ENCODE peak calls at places on chromosomes 13 and 19, in six cellular contexts. One of them, this sample, is unnamed.
A peak's percentile ranks its signal among the peaks of the same experiment; 100 is the strongest.

GRCh38 chr19:2271516-2272103 is 10.4 kb downstream of the PEAK3 start:
- ATAC-seq in natural killer cell treated with Interleukin-12 subunit alpha and Interleukin-12 subunit beta and Interleukin-15 and Interleukin-18, amount 100 ng/mL, for 72 hours: no peak
- ATAC-seq in gastroesophageal sphincter: no peak
- ATAC-seq in RWPE2: peak; percentile 40
- ATAC-seq in activated CD8-positive, alpha-beta memory T cell treated with anti-CD3 and anti-CD28 coated beads, Interleukin-2, amount 10 ng/mL, durations not matched to agents 7 days and 5 days: no peak
- ATAC-seq in psoas muscle: peak; percentile 57
- ATAC-seq in this sample: no peak

GRCh38 chr13:43573361-43573740 is 213.4 kb downstream of the ENOX1 start:
- ATAC-seq in natural killer cell treated with Interleukin-12 subunit alpha and Interleukin-12 subunit beta and Interleukin-15 and Interleukin-18, amount 100 ng/mL, for 72 hours: no peak
- ATAC-seq in psoas muscle: no peak
- ATAC-seq in activated CD8-positive, alpha-beta memory T cell treated with anti-CD3 and anti-CD28 coated beads, Interleukin-2, amount 10 ng/mL, durations not matched to agents 7 days and 5 days: no peak
- ATAC-seq in gastroesophageal sphincter: no peak
- ATAC-seq in RWPE2: peak; percentile 42
- ATAC-seq in this sample: no peak

GRCh38 chr13:75353786-75354193 is 128.2 kb downstream of the TBC1D4 start:
- ATAC-seq in natural killer cell treated with Interleukin-12 subunit alpha and Interleukin-12 subunit beta and Interleukin-15 and Interleukin-18, amount 100 ng/mL, for 72 hours: peak; percentile 61
- ATAC-seq in activated CD8-positive, alpha-beta memory T cell treated with anti-CD3 and anti-CD28 coated beads, Interleukin-2, amount 10 ng/mL, durations not matched to agents 7 days and 5 days: peak; percentile 73
- ATAC-seq in gastroesophageal sphincter: no peak
- ATAC-seq in RWPE2: no peak
- ATAC-seq in psoas muscle: peak; percentile 81
- ATAC-seq in this sample: peak; percentile 51

GRCh38 chr13:73242515-73243015 is 183.8 kb downstream of the KLF5 start:
- ATAC-seq in natural killer cell treated with Interleukin-12 subunit alpha and Interleukin-12 subunit beta and Interleukin-15 and Interleukin-18, amount 100 ng/mL, for 72 hours: no peak
- ATAC-seq in psoas muscle: no peak
- ATAC-seq in activated CD8-positive, alpha-beta memory T cell treated with anti-CD3 and anti-CD28 coated beads, Interleukin-2, amount 10 ng/mL, durations not matched to agents 7 days and 5 days: no peak
- ATAC-seq in RWPE2: no peak
- ATAC-seq in gastroesophageal sphincter: no peak
- ATAC-seq in this sample: no peak

GRCh38 chr13:30898070-30898469 is 8.0 kb upstream of the MEDAG start:
- ATAC-seq in activated CD8-positive, alpha-beta memory T cell treated with anti-CD3 and anti-CD28 coated beads, Interleukin-2, amount 10 ng/mL, durations not matched to agents 7 days and 5 days: no peak
- ATAC-seq in RWPE2: no peak
- ATAC-seq in gastroesophageal sphincter: no peak
- ATAC-seq in psoas muscle: no peak
- ATAC-seq in natural killer cell treated with Interleukin-12 subunit alpha and Interleukin-12 subunit beta and Interleukin-15 and Interleukin-18, amount 100 ng/mL, for 72 hours: no peak
- ATAC-seq in this sample: no peak

GRCh38 chr13:110428281-110428680 is 121.2 kb downstream of the COL4A2 start:
- ATAC-seq in gastroesophageal sphincter: no peak
- ATAC-seq in RWPE2: no peak
- ATAC-seq in natural killer cell treated with Interleukin-12 subunit alpha and Interleukin-12 subunit beta and Interleukin-15 and Interleukin-18, amount 100 ng/mL, for 72 hours: no peak
- ATAC-seq in psoas muscle: no peak
- ATAC-seq in activated CD8-positive, alpha-beta memory T cell treated with anti-CD3 and anti-CD28 coated beads, Interleukin-2, amount 10 ng/mL, durations not matched to agents 7 days and 5 days: no peak
- ATAC-seq in this sample: no peak

GRCh38 chr13:111175372-111175771 is 60.3 kb downstream of the ARHGEF7 start:
- ATAC-seq in gastroesophageal sphincter: no peak
- ATAC-seq in natural killer cell treated with Interleukin-12 subunit alpha and Interleukin-12 subunit beta and Interleukin-15 and Interleukin-18, amount 100 ng/mL, for 72 hours: no peak
- ATAC-seq in RWPE2: no peak
- ATAC-seq in activated CD8-positive, alpha-beta memory T cell treated with anti-CD3 and anti-CD28 coated beads, Interleukin-2, amount 10 ng/mL, durations not matched to agents 7 days and 5 days: no peak
- ATAC-seq in psoas muscle: no peak
- ATAC-seq in this sample: no peak

GRCh38 chr13:94620286-94620896 is 18.7 kb downstream of the GPR180 start:
- ATAC-seq in natural killer cell treated with Interleukin-12 subunit alpha and Interleukin-12 subunit beta and Interleukin-15 and Interleukin-18, amount 100 ng/mL, for 72 hours: no peak
- ATAC-seq in gastroesophageal sphincter: no peak
- ATAC-seq in activated CD8-positive, alpha-beta memory T cell treated with anti-CD3 and anti-CD28 coated beads, Interleukin-2, amount 10 ng/mL, durations not matched to agents 7 days and 5 days: peak; percentile 60
- ATAC-seq in psoas muscle: no peak
- ATAC-seq in RWPE2: peak; percentile 71
- ATAC-seq in this sample: peak; percentile 34

This sample was measured in activated T-helper 17 cell treated with anti-CD3 and anti-CD28 coated beads, Interleukin-2, amount 50 U/mL, for 72 hours.